ENCODE peak calls at places on chromosomes 13 and 19, in nine cellular contexts. One of them, this sample, is unnamed.

GRCh38 chr13:29578300-29579048 is 17.0 kb downstream of the SLC7A1 start:
- DNase-seq in ovary: no peak
- DNase-seq in pancreas: no peak
- DNase-seq in fibroblast of mammary gland: no peak
- DNase-seq in HFFc6: no peak
- DNase-seq in osteocyte: no peak
- DNase-seq in GM20000: no peak
- DNase-seq in HCT116: no peak
- DNase-seq in thoracic aorta: no peak
- DNase-seq in this sample: no peak

GRCh38 chr13:86355301-86355700 is 556.1 kb upstream of the SLITRK6 start:
- DNase-seq in GM20000: no peak
- DNase-seq in fibroblast of mammary gland: no peak
- DNase-seq in HCT116: no peak
- DNase-seq in osteocyte: no peak
- DNase-seq in pancreas: no peak
- DNase-seq in HFFc6: no peak
- DNase-seq in ovary: no peak
- DNase-seq in thoracic aorta: no peak
- DNase-seq in this sample: no peak

GRCh38 chr13:46492946-46493345 is 60.0 kb upstream of the LRCH1 start:
- DNase-seq in HFFc6: peak; percentile 53
- DNase-seq in GM20000: peak; percentile 45
- DNase-seq in pancreas: no peak
- DNase-seq in ovary: no peak
- DNase-seq in thoracic aorta: no peak
- DNase-seq in osteocyte: no peak
- DNase-seq in fibroblast of mammary gland: peak; percentile 67
- DNase-seq in HCT116: peak; percentile 32
- DNase-seq in this sample: peak; percentile 55

GRCh38 chr13:52983836-52984235 is 44.8 kb upstream of the OLFM4 start:
- DNase-seq in thoracic aorta: no peak
- DNase-seq in pancreas: no peak
- DNase-seq in HCT116: no peak
- DNase-seq in GM20000: no peak
- DNase-seq in ovary: no peak
- DNase-seq in osteocyte: no peak
- DNase-seq in fibroblast of mammary gland: no peak
- DNase-seq in HFFc6: no peak
- DNase-seq in this sample: no peak

GRCh38 chr13:74070065-74070464 is 64.1 kb downstream of the KLF12 start:
- DNase-seq in fibroblast of mammary gland: no peak
- DNase-seq in HFFc6: no peak
- DNase-seq in ovary: no peak
- DNase-seq in thoracic aorta: no peak
- DNase-seq in HCT116: no peak
- DNase-seq in pancreas: no peak
- DNase-seq in osteocyte: no peak
- DNase-seq in GM20000: no peak
- DNase-seq in this sample: no peak

GRCh38 chr13:31476266-31476665 is 263.1 kb upstream of the RXFP2 start:
- DNase-seq in GM20000: no peak
- DNase-seq in pancreas: no peak
- DNase-seq in ovary: no peak
- DNase-seq in fibroblast of mammary gland: peak; percentile 81
- DNase-seq in HFFc6: peak; percentile 33
- DNase-seq in HCT116: no peak
- DNase-seq in osteocyte: no peak
- DNase-seq in thoracic aorta: no peak
- DNase-seq in this sample: no peak

GRCh38 chr13:30421093-30422055 is 919 bp upstream of the UBE2L5 start:
- DNase-seq in HCT116: no peak
- DNase-seq in ovary: peak; percentile 80
- DNase-seq in HFFc6: peak; percentile 81
- DNase-seq in osteocyte: peak; percentile 89
- DNase-seq in fibroblast of mammary gland: peak; percentile 81
- DNase-seq in GM20000: peak; percentile 75
- DNase-seq in thoracic aorta: peak; percentile 62
- DNase-seq in pancreas: peak; percentile 87
- DNase-seq in this sample: peak; percentile 81

GRCh38 chr19:20238025-20238623 is 71.1 kb downstream of the ZNF486 start:
- DNase-seq in fibroblast of mammary gland: peak; percentile 85
- DNase-seq in pancreas: peak; percentile 94
- DNase-seq in GM20000: peak; percentile 63
- DNase-seq in ovary: peak; percentile 79
- DNase-seq in HCT116: no peak
- DNase-seq in osteocyte: peak; percentile 92
- DNase-seq in thoracic aorta: peak; percentile 56
- DNase-seq in HFFc6: peak; percentile 8
- DNase-seq in this sample: no peak

GRCh38 chr13:50760751-50761150 is 82.7 kb downstream of the DLEU7 start:
- DNase-seq in fibroblast of mammary gland: no peak
- DNase-seq in GM20000: no peak
- DNase-seq in HFFc6: no peak
- DNase-seq in ovary: no peak
- DNase-seq in pancreas: no peak
- DNase-seq in HCT116: no peak
- DNase-seq in osteocyte: no peak
- DNase-seq in thoracic aorta: no peak
- DNase-seq in this sample: no peak

DNA sequence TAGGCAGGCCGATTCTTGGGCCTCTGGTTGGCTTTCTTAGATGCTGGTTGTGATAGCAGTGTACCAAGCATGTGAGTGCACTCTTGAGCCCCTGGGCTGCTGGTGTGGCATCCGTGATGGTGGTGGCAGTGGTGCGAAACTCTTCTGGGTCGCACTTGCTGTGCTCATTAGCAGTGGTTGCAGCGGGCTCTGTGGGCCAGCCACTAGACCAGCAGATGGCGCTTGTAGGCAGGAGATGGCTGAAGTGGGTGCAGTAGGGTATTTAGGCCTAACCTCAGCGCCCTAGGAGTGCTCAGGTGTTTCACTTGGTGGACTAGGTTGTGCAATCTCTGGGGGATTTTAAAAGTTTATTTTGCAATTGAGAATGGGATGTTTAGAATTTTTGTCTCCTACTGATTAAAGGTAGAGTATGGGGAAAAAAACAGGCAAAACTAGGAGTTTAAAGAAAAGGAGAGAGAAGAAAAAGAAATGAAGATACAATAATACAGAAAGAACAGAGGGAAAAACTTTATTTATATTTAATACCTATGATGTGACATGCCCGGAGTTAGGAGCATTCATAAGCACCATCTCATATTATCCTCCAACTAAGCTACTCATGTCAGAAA is 4.3 kb upstream of the ZNF17 start:
- DNase-seq in ovary: no peak
- DNase-seq in osteocyte: no peak
- DNase-seq in thoracic aorta: no peak
- DNase-seq in GM20000: peak; percentile 71
- DNase-seq in fibroblast of mammary gland: peak; percentile 45
- DNase-seq in pancreas: peak; percentile 50
- DNase-seq in HCT116: peak; percentile 32
- DNase-seq in HFFc6: peak; percentile 27
- DNase-seq in this sample: peak; percentile 56
- TF ChIP-seq CTCF in ovary: no peak
- TF ChIP-seq CTCF in osteocyte: peak; percentile 70
- TF ChIP-seq CTCF in thoracic aorta: no peak
- TF ChIP-seq CTCF in GM20000: peak; percentile 82
- TF ChIP-seq CTCF in fibroblast of mammary gland: peak; percentile 76
- TF ChIP-seq CTCF in pancreas: peak; percentile 38
- TF ChIP-seq CTCF in HCT116: peak; percentile 31
- TF ChIP-seq CTCF in HFFc6: peak; percentile 84
- TF ChIP-seq CTCF in this sample: peak; percentile 78

DNA sequence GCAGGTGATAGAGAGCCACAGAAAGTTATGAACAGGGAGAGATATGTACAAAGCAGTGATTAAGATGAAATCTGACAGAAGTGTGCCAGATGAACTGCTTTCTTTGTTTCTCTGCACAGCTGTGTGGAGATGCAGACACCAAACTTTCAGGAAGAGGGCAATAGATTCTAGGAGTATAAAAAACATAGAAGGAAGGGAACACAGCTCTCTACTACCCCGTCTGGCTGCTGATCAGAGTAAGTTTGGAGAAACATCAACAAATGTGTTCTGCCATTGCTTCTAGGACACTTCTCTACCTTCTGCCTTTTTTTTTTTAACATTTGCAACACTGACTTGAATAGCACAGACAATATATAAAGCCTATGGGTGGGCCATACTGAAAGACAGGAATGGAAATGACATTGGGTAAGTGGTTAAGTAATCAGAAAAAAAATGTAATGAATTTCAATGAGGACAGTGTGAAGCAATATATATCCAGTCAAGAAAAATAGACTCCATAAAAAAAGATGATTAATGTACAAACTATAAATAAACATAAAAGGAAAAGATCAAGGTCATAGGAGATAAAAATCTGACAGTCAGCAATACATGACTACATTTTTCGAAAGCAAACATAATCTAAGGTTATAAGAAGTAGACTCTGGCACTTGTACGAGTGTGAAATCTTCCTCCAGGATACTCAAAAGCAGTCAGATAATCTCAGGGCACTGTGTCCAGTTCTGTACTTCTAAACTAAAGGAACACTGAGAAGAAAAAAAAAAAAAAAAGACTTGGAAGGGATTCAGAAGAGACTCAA is 21.4 kb downstream of the NUFIP1 start:
- DNase-seq in osteocyte: no peak
- DNase-seq in ovary: no peak
- DNase-seq in GM20000: no peak
- DNase-seq in pancreas: no peak
- DNase-seq in thoracic aorta: no peak
- DNase-seq in HFFc6: peak; percentile 15
- DNase-seq in fibroblast of mammary gland: peak; percentile 51
- DNase-seq in HCT116: no peak
- DNase-seq in this sample: peak; percentile 5
- TF ChIP-seq CTCF in osteocyte: peak; percentile 42
- TF ChIP-seq CTCF in ovary: no peak
- TF ChIP-seq CTCF in GM20000: no peak
- TF ChIP-seq CTCF in pancreas: no peak
- TF ChIP-seq CTCF in thoracic aorta: no peak
- TF ChIP-seq CTCF in HFFc6: peak; percentile 48
- TF ChIP-seq CTCF in fibroblast of mammary gland: peak; percentile 24
- TF ChIP-seq CTCF in HCT116: no peak
- TF ChIP-seq CTCF in this sample: no peak

GRCh38 chr13:47832458-47832972 is 168.6 kb downstream of the SUCLA2 start:
- DNase-seq in fibroblast of mammary gland: no peak
- DNase-seq in HFFc6: no peak
- DNase-seq in ovary: no peak
- DNase-seq in GM20000: no peak
- DNase-seq in pancreas: no peak
- DNase-seq in HCT116: no peak
- DNase-seq in osteocyte: no peak
- DNase-seq in thoracic aorta: no peak
- DNase-seq in this sample: no peak
- TF ChIP-seq CTCF in fibroblast of mammary gland: no peak
- TF ChIP-seq CTCF in HFFc6: no peak
- TF ChIP-seq CTCF in ovary: no peak
- TF ChIP-seq CTCF in GM20000: no peak
- TF ChIP-seq CTCF in pancreas: no peak
- TF ChIP-seq CTCF in HCT116: no peak
- TF ChIP-seq CTCF in osteocyte: no peak
- TF ChIP-seq CTCF in thoracic aorta: no peak
- TF ChIP-seq CTCF in this sample: no peak

GRCh38 chr13:32537580-32538233 is 888 bp downstream of the N4BP2L2 start:
- DNase-seq in GM20000: no peak
- DNase-seq in osteocyte: no peak
- DNase-seq in thoracic aorta: no peak
- DNase-seq in HCT116: peak; percentile 6
- DNase-seq in ovary: peak; percentile 35
- DNase-seq in HFFc6: no peak
- DNase-seq in pancreas: peak; percentile 33
- DNase-seq in fibroblast of mammary gland: no peak
- DNase-seq in this sample: no peak
- TF ChIP-seq CTCF in GM20000: no peak
- TF ChIP-seq CTCF in osteocyte: no peak
- TF ChIP-seq CTCF in thoracic aorta: no peak
- TF ChIP-seq CTCF in HCT116: no peak
- TF ChIP-seq CTCF in ovary: no peak
- TF ChIP-seq CTCF in HFFc6: no peak
- TF ChIP-seq CTCF in pancreas: no peak
- TF ChIP-seq CTCF in fibroblast of mammary gland: no peak
- TF ChIP-seq CTCF in this sample: no peak

DNA sequence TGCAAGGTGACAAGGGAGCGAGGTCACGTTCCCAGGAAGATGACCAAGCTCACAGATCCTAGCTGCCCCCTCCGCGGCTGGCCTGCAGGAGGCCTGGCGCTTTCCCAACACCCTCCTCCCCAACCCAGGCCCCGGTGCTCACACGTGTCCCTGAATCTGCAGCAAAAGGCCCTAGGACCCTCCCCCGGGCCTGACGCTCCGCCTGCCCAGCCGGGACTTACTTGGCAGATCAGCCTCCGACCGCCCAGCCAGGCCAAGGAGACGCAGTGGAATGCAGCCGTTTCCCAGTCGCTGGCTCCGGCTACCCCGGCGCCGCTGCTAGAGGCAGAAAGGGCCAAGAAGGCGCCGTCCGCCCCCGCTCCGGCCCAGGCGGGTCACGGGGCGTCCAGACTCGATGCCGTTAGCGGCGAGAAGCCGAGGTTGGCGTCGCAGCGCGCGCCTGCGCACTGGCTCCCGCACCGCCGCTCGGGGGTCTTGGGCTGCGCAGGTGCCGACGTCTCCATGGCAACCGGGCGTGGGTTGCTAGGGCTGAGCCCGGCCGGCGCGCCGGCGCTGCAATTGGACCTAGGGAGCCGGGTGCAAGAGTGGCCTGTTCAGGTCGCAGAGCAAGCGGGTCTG is at the start of gene PNMA8A:
- DNase-seq in fibroblast of mammary gland: peak; percentile 71
- DNase-seq in ovary: peak; percentile 89
- DNase-seq in HFFc6: peak; percentile 72
- DNase-seq in osteocyte: no peak
- DNase-seq in thoracic aorta: peak; percentile 61
- DNase-seq in pancreas: peak; percentile 84
- DNase-seq in HCT116: no peak
- DNase-seq in GM20000: peak; percentile 48
- DNase-seq in this sample: peak; percentile 28
- TF ChIP-seq CTCF in fibroblast of mammary gland: no peak
- TF ChIP-seq CTCF in ovary: no peak
- TF ChIP-seq CTCF in HFFc6: peak; percentile 46
- TF ChIP-seq CTCF in osteocyte: peak; percentile 10
- TF ChIP-seq CTCF in thoracic aorta: peak; percentile 36
- TF ChIP-seq CTCF in pancreas: no peak
- TF ChIP-seq CTCF in HCT116: no peak
- TF ChIP-seq CTCF in GM20000: no peak
- TF ChIP-seq CTCF in this sample: no peak

DNA sequence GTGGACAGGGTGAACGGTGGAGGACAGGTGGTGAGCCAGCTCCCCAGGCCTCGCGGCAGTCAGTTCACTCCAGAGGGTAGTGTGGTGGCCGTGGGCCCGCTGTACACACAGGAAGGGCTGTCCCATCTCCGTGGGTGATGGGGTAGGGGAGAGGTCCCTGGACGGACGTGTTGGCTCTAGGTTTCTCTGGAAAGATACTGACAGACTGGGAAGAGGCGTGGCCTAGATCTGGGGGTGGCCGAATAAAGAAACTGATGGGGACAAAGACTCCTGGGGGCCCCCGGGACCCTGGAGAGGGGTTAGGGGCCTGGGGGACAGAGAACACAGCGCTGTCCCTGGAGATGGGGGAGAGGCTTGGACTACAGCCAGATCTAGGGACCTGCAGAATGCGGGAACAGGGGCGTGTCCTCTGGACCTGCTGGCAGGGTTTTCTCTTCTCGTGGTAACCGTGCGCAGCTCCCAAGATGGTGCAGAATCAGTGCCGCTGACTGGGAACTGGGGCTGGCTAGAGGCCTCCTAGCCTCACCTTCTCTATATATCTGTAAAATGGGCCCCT is 4.0 kb upstream of the PRAM1 start:
- DNase-seq in GM20000: no peak
- DNase-seq in fibroblast of mammary gland: no peak
- DNase-seq in ovary: no peak
- DNase-seq in pancreas: peak; percentile 47
- DNase-seq in HCT116: no peak
- DNase-seq in osteocyte: no peak
- DNase-seq in HFFc6: no peak
- DNase-seq in thoracic aorta: no peak
- DNase-seq in this sample: no peak
- TF ChIP-seq CTCF in GM20000: no peak
- TF ChIP-seq CTCF in fibroblast of mammary gland: no peak
- TF ChIP-seq CTCF in ovary: no peak
- TF ChIP-seq CTCF in pancreas: no peak
- TF ChIP-seq CTCF in HCT116: no peak
- TF ChIP-seq CTCF in osteocyte: no peak
- TF ChIP-seq CTCF in HFFc6: peak; percentile 57
- TF ChIP-seq CTCF in thoracic aorta: no peak
- TF ChIP-seq CTCF in this sample: no peak

This sample was measured in MCF 10A.